ENCODE peak calls at places on chromosomes 5 and 9, in eight cellular contexts. Y is ELR, N is T-cell, J is cardiac fibroblast, B is activated T-cell treated with anti-CD3 and anti-CD28 coated beads for 1 hour, A is SIG-M5, O is IMR-90, E is GM04504. H is an unnamed sample.

GRCh38 chr9:134630861-134631260 is 10.7 kb upstream of the COL5A1 start:
- DNase-seq in Y (no peak), N (no peak), J (no peak), B (no peak), A (no peak), O (no peak), E (no peak), H (no peak)

GRCh38 chr5:177288191-177288590 is 15.3 kb downstream of the RAB24 start:
- DNase-seq in Y (no peak), N (no peak), J (no peak), B (no peak), A (no peak), O (no peak), E (no peak), H (no peak)

GRCh38 chr9:89633920-89634319 is 29.1 kb downstream of the GADD45G start:
- DNase-seq in Y (no peak), N (no peak), J (no peak), B (no peak), A (no peak), O (no peak), E (no peak), H (no peak)

GRCh38 chr5:177189416-177189815 is 55.8 kb downstream of the NSD1 start:
- DNase-seq in Y (peak), N (no peak), J (no peak), B (no peak), A (no peak), O (peak), E (no peak), H (no peak)

GRCh38 chr5:173459225-173459624 is 131.0 kb upstream of the STC2 start:
- DNase-seq in Y (no peak), N (no peak), J (no peak), B (no peak), A (no peak), O (no peak), E (no peak), H (no peak)

GRCh38 chr5:159208508-159209437 is 580 bp downstream of the RNF145 start:
- DNase-seq in Y (peak), N (peak), J (peak), B (peak), A (no peak), O (peak), E (no peak), H (peak)

GRCh38 chr5:91027316-91027937 is 355.7 kb downstream of the ARRDC3 start:
- DNase-seq in Y (no peak), N (no peak), J (no peak), B (no peak), A (no peak), O (no peak), E (no peak), H (no peak)

GRCh38 chr5:63070001-63070400 is 491.4 kb downstream of the LRRC70 start:
- DNase-seq in Y (no peak), N (no peak), J (no peak), B (no peak), A (no peak), O (no peak), E (no peak), H (no peak)